ENCODE peak calls at places on chromosomes 2 and 18, in ten cellular contexts. One of them, this sample, is unnamed.

GRCh38 chr2:26754972-26755670 is 9.0 kb upstream of the SLC35F6 start:
- DNase-seq in tibial artery: no peak
- DNase-seq in uterus: no peak
- DNase-seq in mesendoderm: peak; percentile 57
- DNase-seq in adrenal gland: no peak
- DNase-seq in bronchial epithelial cell: no peak
- DNase-seq in colonic mucosa: no peak
- DNase-seq in brain microvascular endothelial cell: no peak
- DNase-seq in left ventricle myocardium inferior: no peak
- DNase-seq in tibial nerve: no peak
- DNase-seq in this sample: peak; percentile 33

GRCh38 chr2:173568054-173568453 is 213.4 kb downstream of the CDCA7 start:
- DNase-seq in tibial artery: no peak
- DNase-seq in uterus: no peak
- DNase-seq in mesendoderm: peak; percentile 77
- DNase-seq in adrenal gland: peak; percentile 52
- DNase-seq in bronchial epithelial cell: peak; percentile 4
- DNase-seq in colonic mucosa: peak; percentile 43
- DNase-seq in brain microvascular endothelial cell: peak; percentile 21
- DNase-seq in left ventricle myocardium inferior: no peak
- DNase-seq in tibial nerve: no peak
- DNase-seq in this sample: peak; percentile 31

GRCh38 chr2:177161741-177162440 is 50.7 kb upstream of the HNRNPA3 start:
- DNase-seq in tibial artery: no peak
- DNase-seq in uterus: no peak
- DNase-seq in mesendoderm: no peak
- DNase-seq in adrenal gland: peak; percentile 61
- DNase-seq in bronchial epithelial cell: peak; percentile 56
- DNase-seq in colonic mucosa: no peak
- DNase-seq in brain microvascular endothelial cell: peak; percentile 43
- DNase-seq in left ventricle myocardium inferior: no peak
- DNase-seq in tibial nerve: no peak
- DNase-seq in this sample: peak; percentile 50

GRCh38 chr2:174611006-174611405 is 13.4 kb upstream of the WIPF1 start:
- DNase-seq in tibial artery: no peak
- DNase-seq in uterus: no peak
- DNase-seq in mesendoderm: no peak
- DNase-seq in adrenal gland: no peak
- DNase-seq in bronchial epithelial cell: no peak
- DNase-seq in colonic mucosa: no peak
- DNase-seq in brain microvascular endothelial cell: no peak
- DNase-seq in left ventricle myocardium inferior: no peak
- DNase-seq in tibial nerve: no peak
- DNase-seq in this sample: no peak

GRCh38 chr2:118387509-118387908 is 299.2 kb downstream of the INSIG2 start:
- DNase-seq in tibial artery: no peak
- DNase-seq in uterus: no peak
- DNase-seq in mesendoderm: no peak
- DNase-seq in adrenal gland: no peak
- DNase-seq in bronchial epithelial cell: peak; percentile 93
- DNase-seq in colonic mucosa: no peak
- DNase-seq in brain microvascular endothelial cell: peak; percentile 68
- DNase-seq in left ventricle myocardium inferior: no peak
- DNase-seq in tibial nerve: no peak
- DNase-seq in this sample: no peak

GRCh38 chr2:38037757-38038615 is 38.0 kb downstream of the CYP1B1 start:
- DNase-seq in tibial artery: peak; percentile 56
- DNase-seq in uterus: peak; percentile 41
- DNase-seq in mesendoderm: peak; percentile 70
- DNase-seq in adrenal gland: no peak
- DNase-seq in bronchial epithelial cell: peak; percentile 68
- DNase-seq in colonic mucosa: no peak
- DNase-seq in brain microvascular endothelial cell: peak; percentile 48
- DNase-seq in left ventricle myocardium inferior: peak; percentile 32
- DNase-seq in tibial nerve: no peak
- DNase-seq in this sample: peak; percentile 88

GRCh38 chr18:50559750-50560680 is at the start of gene MAPK4:
- DNase-seq in tibial artery: no peak
- DNase-seq in uterus: peak; percentile 18
- DNase-seq in mesendoderm: no peak
- DNase-seq in adrenal gland: peak; percentile 55
- DNase-seq in bronchial epithelial cell: peak; percentile 7
- DNase-seq in colonic mucosa: peak; percentile 37
- DNase-seq in brain microvascular endothelial cell: no peak
- DNase-seq in left ventricle myocardium inferior: peak; percentile 59
- DNase-seq in tibial nerve: no peak
- DNase-seq in this sample: peak; percentile 7

GRCh38 chr2:120626566-120626965 is 109.1 kb upstream of the GLI2 start:
- DNase-seq in tibial artery: no peak
- DNase-seq in uterus: no peak
- DNase-seq in mesendoderm: no peak
- DNase-seq in adrenal gland: no peak
- DNase-seq in bronchial epithelial cell: peak; percentile 61
- DNase-seq in colonic mucosa: no peak
- DNase-seq in brain microvascular endothelial cell: no peak
- DNase-seq in left ventricle myocardium inferior: no peak
- DNase-seq in tibial nerve: no peak
- DNase-seq in this sample: no peak

GRCh38 chr2:15620857-15621471 is 29.3 kb downstream of the DDX1 start:
- DNase-seq in tibial artery: no peak
- DNase-seq in uterus: no peak
- DNase-seq in mesendoderm: no peak
- DNase-seq in adrenal gland: no peak
- DNase-seq in bronchial epithelial cell: no peak
- DNase-seq in colonic mucosa: no peak
- DNase-seq in brain microvascular endothelial cell: no peak
- DNase-seq in left ventricle myocardium inferior: no peak
- DNase-seq in tibial nerve: no peak
- DNase-seq in this sample: no peak

GRCh38 chr2:101655941-101656422 is 41.5 kb upstream of the MAP4K4 start:
- DNase-seq in tibial artery: no peak
- DNase-seq in uterus: peak; percentile 35
- DNase-seq in mesendoderm: no peak
- DNase-seq in adrenal gland: no peak
- DNase-seq in bronchial epithelial cell: no peak
- DNase-seq in colonic mucosa: no peak
- DNase-seq in brain microvascular endothelial cell: no peak
- DNase-seq in left ventricle myocardium inferior: no peak
- DNase-seq in tibial nerve: no peak
- DNase-seq in this sample: no peak

DNA sequence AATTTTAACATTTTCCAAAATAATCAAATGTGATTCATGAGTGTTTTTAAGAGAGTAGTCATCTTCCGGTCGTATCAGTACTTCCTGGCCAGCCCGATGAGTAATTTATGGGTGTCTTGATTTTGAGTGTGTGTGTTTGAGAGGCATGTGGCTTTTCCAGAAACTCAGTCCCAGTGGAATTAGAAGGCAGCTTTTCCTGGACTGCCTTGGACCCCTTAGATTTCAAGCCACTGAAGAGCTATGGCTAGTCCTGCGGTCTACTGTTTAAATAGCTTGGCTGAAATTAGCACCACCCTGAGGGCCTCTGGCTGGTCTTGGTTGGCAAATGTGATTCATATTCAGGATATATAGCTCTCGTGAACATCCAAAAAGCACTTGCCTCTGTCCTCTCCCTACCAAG is 59.4 kb downstream of the HK2 start:
- DNase-seq in tibial artery: no peak
- DNase-seq in uterus: no peak
- DNase-seq in mesendoderm: no peak
- DNase-seq in adrenal gland: peak; percentile 6
- DNase-seq in bronchial epithelial cell: peak; percentile 90
- DNase-seq in colonic mucosa: no peak
- DNase-seq in brain microvascular endothelial cell: peak; percentile 86
- DNase-seq in left ventricle myocardium inferior: no peak
- DNase-seq in tibial nerve: no peak
- DNase-seq in this sample: no peak
- H3K4me3 ChIP-seq in tibial artery: no peak overlapping the region
- H3K4me3 ChIP-seq in uterus: no peak overlapping the region
- H3K4me3 ChIP-seq in mesendoderm: no peak overlapping the region
- H3K4me3 ChIP-seq in adrenal gland: no peak overlapping the region
- H3K4me3 ChIP-seq in bronchial epithelial cell: no peak overlapping the region
- H3K4me3 ChIP-seq in colonic mucosa: no peak overlapping the region
- H3K4me3 ChIP-seq in brain microvascular endothelial cell: no peak overlapping the region
- H3K4me3 ChIP-seq in left ventricle myocardium inferior: no peak overlapping the region
- H3K4me3 ChIP-seq in tibial nerve: no peak overlapping the region
- H3K4me3 ChIP-seq in this sample: no peak overlapping the region

GRCh38 chr18:22936515-22936914 is 3.4 kb downstream of the RBBP8 start:
- DNase-seq in tibial artery: no peak
- DNase-seq in uterus: no peak
- DNase-seq in mesendoderm: no peak
- DNase-seq in adrenal gland: no peak
- DNase-seq in bronchial epithelial cell: no peak
- DNase-seq in colonic mucosa: no peak
- DNase-seq in brain microvascular endothelial cell: no peak
- DNase-seq in left ventricle myocardium inferior: no peak
- DNase-seq in tibial nerve: no peak
- DNase-seq in this sample: no peak

GRCh38 chr18:22934789-22935188 is 1.7 kb downstream of the RBBP8 start:
- DNase-seq in tibial artery: no peak
- DNase-seq in uterus: no peak
- DNase-seq in mesendoderm: no peak
- DNase-seq in adrenal gland: no peak
- DNase-seq in bronchial epithelial cell: no peak
- DNase-seq in colonic mucosa: no peak
- DNase-seq in brain microvascular endothelial cell: no peak
- DNase-seq in left ventricle myocardium inferior: no peak
- DNase-seq in tibial nerve: no peak
- DNase-seq in this sample: no peak

GRCh38 chr18:22935431-22935830 is 2.3 kb downstream of the RBBP8 start:
- DNase-seq in tibial artery: no peak
- DNase-seq in uterus: no peak
- DNase-seq in mesendoderm: peak; percentile 17
- DNase-seq in adrenal gland: no peak
- DNase-seq in bronchial epithelial cell: no peak
- DNase-seq in colonic mucosa: no peak
- DNase-seq in brain microvascular endothelial cell: no peak
- DNase-seq in left ventricle myocardium inferior: no peak
- DNase-seq in tibial nerve: no peak
- DNase-seq in this sample: peak; percentile 33

GRCh38 chr18:22943847-22944246 is 10.7 kb downstream of the RBBP8 start:
- DNase-seq in tibial artery: no peak
- DNase-seq in uterus: no peak
- DNase-seq in mesendoderm: no peak
- DNase-seq in adrenal gland: no peak
- DNase-seq in bronchial epithelial cell: no peak
- DNase-seq in colonic mucosa: no peak
- DNase-seq in brain microvascular endothelial cell: no peak
- DNase-seq in left ventricle myocardium inferior: no peak
- DNase-seq in tibial nerve: no peak
- DNase-seq in this sample: no peak

GRCh38 chr18:22939649-22940048 is 6.5 kb downstream of the RBBP8 start:
- DNase-seq in tibial artery: no peak
- DNase-seq in uterus: no peak
- DNase-seq in mesendoderm: no peak
- DNase-seq in adrenal gland: no peak
- DNase-seq in bronchial epithelial cell: no peak
- DNase-seq in colonic mucosa: no peak
- DNase-seq in brain microvascular endothelial cell: no peak
- DNase-seq in left ventricle myocardium inferior: no peak
- DNase-seq in tibial nerve: no peak
- DNase-seq in this sample: no peak
- H3K4me3 ChIP-seq in tibial artery: no peak overlapping the region
- H3K4me3 ChIP-seq in uterus: no peak overlapping the region
- H3K4me3 ChIP-seq in mesendoderm: no peak overlapping the region
- H3K4me3 ChIP-seq in adrenal gland: no peak overlapping the region
- H3K4me3 ChIP-seq in bronchial epithelial cell: no peak overlapping the region
- H3K4me3 ChIP-seq in colonic mucosa: no peak overlapping the region
- H3K4me3 ChIP-seq in brain microvascular endothelial cell: no peak overlapping the region
- H3K4me3 ChIP-seq in left ventricle myocardium inferior: no peak overlapping the region
- H3K4me3 ChIP-seq in tibial nerve: no peak overlapping the region
- H3K4me3 ChIP-seq in this sample: no peak overlapping the region

GRCh38 chr2:105394951-105395611 is 3.8 kb downstream of the FHL2 start:
- DNase-seq in tibial artery: no peak
- DNase-seq in uterus: no peak
- DNase-seq in mesendoderm: no peak
- DNase-seq in adrenal gland: peak; percentile 51
- DNase-seq in bronchial epithelial cell: no peak
- DNase-seq in colonic mucosa: no peak
- DNase-seq in brain microvascular endothelial cell: peak; percentile 70
- DNase-seq in left ventricle myocardium inferior: no peak
- DNase-seq in tibial nerve: no peak
- DNase-seq in this sample: no peak
- H3K4me3 ChIP-seq in tibial artery: no peak overlapping the region
- H3K4me3 ChIP-seq in uterus: peak overlapping the region; percentile 67
- H3K4me3 ChIP-seq in mesendoderm: no peak overlapping the region
- H3K4me3 ChIP-seq in adrenal gland: no peak overlapping the region
- H3K4me3 ChIP-seq in bronchial epithelial cell: no peak overlapping the region
- H3K4me3 ChIP-seq in colonic mucosa: peak overlapping the region; percentile 77
- H3K4me3 ChIP-seq in brain microvascular endothelial cell: peak overlapping the region; percentile 100
- H3K4me3 ChIP-seq in left ventricle myocardium inferior: no peak overlapping the region
- H3K4me3 ChIP-seq in tibial nerve: no peak overlapping the region
- H3K4me3 ChIP-seq in this sample: no peak overlapping the region

DNA sequence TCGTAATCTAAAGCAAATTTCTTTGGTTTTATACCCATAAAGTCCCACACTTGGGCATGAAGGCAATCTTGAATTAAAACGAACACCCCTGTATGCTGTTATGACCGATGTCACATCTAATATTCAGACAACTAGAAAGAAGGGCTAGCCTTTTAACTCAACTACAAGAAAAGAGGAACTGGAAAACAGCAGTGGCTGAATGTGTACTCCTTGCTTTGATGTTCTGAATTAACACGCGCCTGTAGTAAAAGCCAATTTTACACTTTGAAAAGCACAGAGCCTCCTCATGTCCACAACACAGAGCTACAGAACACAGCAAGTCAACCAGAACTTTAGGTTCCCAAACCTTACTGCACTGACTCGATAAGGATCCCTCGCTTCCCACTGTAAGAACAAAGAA is 147.6 kb downstream of the HDAC4 start:
- DNase-seq in tibial artery: no peak
- DNase-seq in uterus: no peak
- DNase-seq in mesendoderm: no peak
- DNase-seq in adrenal gland: peak; percentile 35
- DNase-seq in bronchial epithelial cell: no peak
- DNase-seq in colonic mucosa: no peak
- DNase-seq in brain microvascular endothelial cell: no peak
- DNase-seq in left ventricle myocardium inferior: no peak
- DNase-seq in tibial nerve: no peak
- DNase-seq in this sample: peak; percentile 66
- H3K4me3 ChIP-seq in tibial artery: no peak overlapping the region
- H3K4me3 ChIP-seq in uterus: no peak overlapping the region
- H3K4me3 ChIP-seq in mesendoderm: no peak overlapping the region
- H3K4me3 ChIP-seq in adrenal gland: no peak overlapping the region
- H3K4me3 ChIP-seq in bronchial epithelial cell: no peak overlapping the region
- H3K4me3 ChIP-seq in colonic mucosa: no peak overlapping the region
- H3K4me3 ChIP-seq in brain microvascular endothelial cell: no peak overlapping the region
- H3K4me3 ChIP-seq in left ventricle myocardium inferior: peak overlapping the region; percentile 32
- H3K4me3 ChIP-seq in tibial nerve: no peak overlapping the region
- H3K4me3 ChIP-seq in this sample: no peak overlapping the region

DNA sequence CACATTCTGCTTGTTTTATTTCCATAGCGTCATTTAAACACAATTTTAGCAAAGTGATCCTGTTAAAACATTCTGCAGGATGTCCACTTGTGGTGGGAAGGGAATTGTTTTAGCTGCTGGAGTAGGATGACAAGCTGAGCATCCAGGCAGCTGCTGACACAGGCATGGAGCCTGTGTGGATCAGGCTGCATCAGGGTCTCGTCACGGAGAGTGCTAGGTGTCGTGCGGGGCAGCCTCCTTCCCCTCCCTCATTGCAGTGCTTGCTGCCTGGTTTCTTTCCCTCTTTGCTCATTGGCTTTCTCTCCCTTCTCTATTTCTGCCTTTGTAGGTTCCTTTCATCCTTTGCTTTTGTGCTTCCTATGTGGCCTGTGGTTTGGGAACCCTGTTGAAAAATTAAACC is 172.9 kb downstream of the TPGS2 start:
- DNase-seq in tibial artery: no peak
- DNase-seq in uterus: no peak
- DNase-seq in mesendoderm: no peak
- DNase-seq in adrenal gland: no peak
- DNase-seq in bronchial epithelial cell: no peak
- DNase-seq in colonic mucosa: no peak
- DNase-seq in brain microvascular endothelial cell: no peak
- DNase-seq in left ventricle myocardium inferior: no peak
- DNase-seq in tibial nerve: no peak
- DNase-seq in this sample: no peak
- H3K4me3 ChIP-seq in tibial artery: no peak overlapping the region
- H3K4me3 ChIP-seq in uterus: no peak overlapping the region
- H3K4me3 ChIP-seq in mesendoderm: no peak overlapping the region
- H3K4me3 ChIP-seq in adrenal gland: no peak overlapping the region
- H3K4me3 ChIP-seq in bronchial epithelial cell: no peak overlapping the region
- H3K4me3 ChIP-seq in colonic mucosa: no peak overlapping the region
- H3K4me3 ChIP-seq in brain microvascular endothelial cell: no peak overlapping the region
- H3K4me3 ChIP-seq in left ventricle myocardium inferior: no peak overlapping the region
- H3K4me3 ChIP-seq in tibial nerve: no peak overlapping the region
- H3K4me3 ChIP-seq in this sample: no peak overlapping the region